ENCODE peak calls at places on chromosome 3, in ten cellular contexts. One of them, this sample, is unnamed.

GRCh38 chr3:64240445-64240844 is 15.2 kb upstream of the PRICKLE2 start:
- DNase-seq in retina: no peak
- DNase-seq in WTC11: no peak
- DNase-seq in AG08395: no peak
- DNase-seq in stimulated activated CD4-positive, alpha-beta T cell treated with anti-CD3 and anti-CD28 coated beads, TNF-alpha, amount 100 ng/mL, for 24 hours: no peak
- DNase-seq in GM23248: no peak
- DNase-seq in right lobe of liver: no peak
- DNase-seq in prostate gland: no peak
- DNase-seq in NCI-H1417 treated with DMSO at 0.1 percent for 48 hours: no peak
- DNase-seq in activated CD8-positive, alpha-beta memory T cell treated with anti-CD3 and anti-CD28 coated beads for 48 hours: no peak
- DNase-seq in this sample: no peak

GRCh38 chr3:165505657-165506056 is 309.5 kb upstream of the SLITRK3 start:
- DNase-seq in retina: no peak
- DNase-seq in WTC11: no peak
- DNase-seq in AG08395: no peak
- DNase-seq in stimulated activated CD4-positive, alpha-beta T cell treated with anti-CD3 and anti-CD28 coated beads, TNF-alpha, amount 100 ng/mL, for 24 hours: no peak
- DNase-seq in GM23248: no peak
- DNase-seq in right lobe of liver: no peak
- DNase-seq in prostate gland: no peak
- DNase-seq in NCI-H1417 treated with DMSO at 0.1 percent for 48 hours: no peak
- DNase-seq in activated CD8-positive, alpha-beta memory T cell treated with anti-CD3 and anti-CD28 coated beads for 48 hours: no peak
- DNase-seq in this sample: no peak

GRCh38 chr3:145649368-145649887 is 511.6 kb downstream of the PLOD2 start:
- DNase-seq in retina: no peak
- DNase-seq in WTC11: no peak
- DNase-seq in AG08395: no peak
- DNase-seq in stimulated activated CD4-positive, alpha-beta T cell treated with anti-CD3 and anti-CD28 coated beads, TNF-alpha, amount 100 ng/mL, for 24 hours: no peak
- DNase-seq in GM23248: no peak
- DNase-seq in right lobe of liver: no peak
- DNase-seq in prostate gland: no peak
- DNase-seq in NCI-H1417 treated with DMSO at 0.1 percent for 48 hours: no peak
- DNase-seq in activated CD8-positive, alpha-beta memory T cell treated with anti-CD3 and anti-CD28 coated beads for 48 hours: no peak
- DNase-seq in this sample: no peak

GRCh38 chr3:115347737-115348136 is 200.6 kb upstream of the ZBTB20 start:
- DNase-seq in retina: no peak
- DNase-seq in WTC11: no peak
- DNase-seq in AG08395: no peak
- DNase-seq in stimulated activated CD4-positive, alpha-beta T cell treated with anti-CD3 and anti-CD28 coated beads, TNF-alpha, amount 100 ng/mL, for 24 hours: no peak
- DNase-seq in GM23248: no peak
- DNase-seq in right lobe of liver: no peak
- DNase-seq in prostate gland: no peak
- DNase-seq in NCI-H1417 treated with DMSO at 0.1 percent for 48 hours: no peak
- DNase-seq in activated CD8-positive, alpha-beta memory T cell treated with anti-CD3 and anti-CD28 coated beads for 48 hours: no peak
- DNase-seq in this sample: peak

GRCh38 chr3:126553284-126553811 is 5.4 kb downstream of the C3orf22 start:
- DNase-seq in retina: peak
- DNase-seq in WTC11: no peak
- DNase-seq in AG08395: no peak
- DNase-seq in stimulated activated CD4-positive, alpha-beta T cell treated with anti-CD3 and anti-CD28 coated beads, TNF-alpha, amount 100 ng/mL, for 24 hours: no peak
- DNase-seq in GM23248: no peak
- DNase-seq in right lobe of liver: peak
- DNase-seq in prostate gland: no peak
- DNase-seq in NCI-H1417 treated with DMSO at 0.1 percent for 48 hours: no peak
- DNase-seq in activated CD8-positive, alpha-beta memory T cell treated with anti-CD3 and anti-CD28 coated beads for 48 hours: no peak
- DNase-seq in this sample: no peak

GRCh38 chr3:57972421-57973111 is 35.7 kb upstream of the FLNB start:
- DNase-seq in retina: no peak
- DNase-seq in WTC11: no peak
- DNase-seq in AG08395: no peak
- DNase-seq in stimulated activated CD4-positive, alpha-beta T cell treated with anti-CD3 and anti-CD28 coated beads, TNF-alpha, amount 100 ng/mL, for 24 hours: no peak
- DNase-seq in GM23248: no peak
- DNase-seq in right lobe of liver: no peak
- DNase-seq in prostate gland: peak
- DNase-seq in NCI-H1417 treated with DMSO at 0.1 percent for 48 hours: no peak
- DNase-seq in activated CD8-positive, alpha-beta memory T cell treated with anti-CD3 and anti-CD28 coated beads for 48 hours: no peak
- DNase-seq in this sample: peak

GRCh38 chr3:20760981-20761380 is 575.0 kb upstream of the SGO1 start:
- DNase-seq in retina: no peak
- DNase-seq in WTC11: no peak
- DNase-seq in AG08395: no peak
- DNase-seq in stimulated activated CD4-positive, alpha-beta T cell treated with anti-CD3 and anti-CD28 coated beads, TNF-alpha, amount 100 ng/mL, for 24 hours: no peak
- DNase-seq in GM23248: peak
- DNase-seq in right lobe of liver: no peak
- DNase-seq in prostate gland: no peak
- DNase-seq in NCI-H1417 treated with DMSO at 0.1 percent for 48 hours: no peak
- DNase-seq in activated CD8-positive, alpha-beta memory T cell treated with anti-CD3 and anti-CD28 coated beads for 48 hours: no peak
- DNase-seq in this sample: no peak

GRCh38 chr3:194879991-194880939 is 194.6 kb downstream of the FAM43A start:
- DNase-seq in retina: peak
- DNase-seq in WTC11: no peak
- DNase-seq in AG08395: peak
- DNase-seq in stimulated activated CD4-positive, alpha-beta T cell treated with anti-CD3 and anti-CD28 coated beads, TNF-alpha, amount 100 ng/mL, for 24 hours: no peak
- DNase-seq in GM23248: peak
- DNase-seq in right lobe of liver: no peak
- DNase-seq in prostate gland: peak
- DNase-seq in NCI-H1417 treated with DMSO at 0.1 percent for 48 hours: peak
- DNase-seq in activated CD8-positive, alpha-beta memory T cell treated with anti-CD3 and anti-CD28 coated beads for 48 hours: no peak
- DNase-seq in this sample: no peak

GRCh38 chr3:13902648-13903238 is 22.9 kb upstream of the WNT7A start:
- DNase-seq in retina: no peak
- DNase-seq in WTC11: no peak
- DNase-seq in AG08395: no peak
- DNase-seq in stimulated activated CD4-positive, alpha-beta T cell treated with anti-CD3 and anti-CD28 coated beads, TNF-alpha, amount 100 ng/mL, for 24 hours: no peak
- DNase-seq in GM23248: no peak
- DNase-seq in right lobe of liver: no peak
- DNase-seq in prostate gland: no peak
- DNase-seq in NCI-H1417 treated with DMSO at 0.1 percent for 48 hours: no peak
- DNase-seq in activated CD8-positive, alpha-beta memory T cell treated with anti-CD3 and anti-CD28 coated beads for 48 hours: no peak
- DNase-seq in this sample: no peak

This sample was measured in GM23338.